ENCODE peak calls at places on chromosomes 1 and 21, in six cellular contexts. K, F, H, M, E and Q are unnamed samples. For H3K4me1 and H3K27me3, the result is how much of the 10 kb centered on the place peaks cover.

GRCh38 chr1:198577444-198577843 is 37.0 kb upstream of the ATP6V1G3 start:
- DNase-seq in K (no peak), F (no peak), H (no peak), M (peak), E (no peak), Q (no peak)

GRCh38 chr21:43006874-43007208 is 32.5 kb downstream of the PKNOX1 start:
- DNase-seq in K (no peak), F (no peak), H (no peak), M (no peak), E (no peak), Q (no peak)

GRCh38 chr1:162391790-162392563 is 10.4 kb downstream of the C1orf226 start:
- DNase-seq in K (no peak), F (peak), H (no peak), M (peak), E (peak), Q (no peak)

GRCh38 chr21:41366522-41367151 is 4.8 kb downstream of the MX2 start:
- DNase-seq in K (no peak), F (peak), H (no peak), M (peak), E (no peak), Q (no peak)

GRCh38 chr1:177809844-177810243 is 160.0 kb downstream of the SEC16B start:
- DNase-seq in K (no peak), F (no peak), H (no peak), M (peak), E (no peak), Q (no peak)

GRCh38 chr1:35486858-35487408 is 70.3 kb downstream of the KIAA0319L start:
- DNase-seq in K (no peak), F (no peak), H (no peak), M (no peak), E (no peak), Q (no peak)

GRCh38 chr1:192958350-192958749 is 100.8 kb downstream of the UCHL5 start:
- DNase-seq in K (no peak), F (no peak), H (no peak), M (no peak), E (no peak), Q (no peak)

GRCh38 chr21:45957986-45958610 is 23.5 kb upstream of the COL6A1 start:
- DNase-seq in K (peak), F (no peak), H (no peak), M (peak), E (no peak), Q (peak)

GRCh38 chr1:184191181-184191601 is 139.7 kb downstream of the TSEN15 start:
- DNase-seq in K (peak), F (peak), H (peak), M (peak), E (no peak), Q (no peak)

GRCh38 chr1:114349891-114350605 is 161.0 kb downstream of the TRIM33 start:
- DNase-seq in K (no peak), F (no peak), H (no peak), M (no peak), E (no peak), Q (no peak)

GRCh38 chr1:153599847-153600246 is 13.1 kb downstream of the S100A16 start:
- DNase-seq in K (no peak), F (no peak), H (no peak), M (no peak), E (no peak), Q (no peak)

GRCh38 chr1:184568148-184568547 is 181.3 kb downstream of the C1orf21 start:
- DNase-seq in K (no peak), F (no peak), H (no peak), M (no peak), E (no peak), Q (no peak)

GRCh38 chr1:181743878-181744312 is 260.6 kb downstream of the CACNA1E start:
- DNase-seq in K (peak), F (no peak), H (no peak), M (no peak), E (no peak), Q (no peak)

GRCh38 chr1:3204725-3205124 is 135.7 kb downstream of the PRDM16 start:
- DNase-seq in K (no peak), F (no peak), H (no peak), M (no peak), E (no peak), Q (no peak)

GRCh38 chr21:44074315-44074958 is 32.8 kb upstream of the PWP2 start:
- DNase-seq in K (no peak), F (no peak), H (no peak), M (no peak), E (no peak), Q (no peak)

GRCh38 chr1:111733996-111734369 is 5.2 kb downstream of the INKA2 start:
- DNase-seq in K (no peak), F (no peak), H (no peak), M (no peak), E (no peak), Q (no peak)

GRCh38 chr1:182662121-182662890 is 22.1 kb downstream of the RGS8 start:
- DNase-seq in K (no peak), F (no peak), H (no peak), M (no peak), E (no peak), Q (no peak)

GRCh38 chr1:30686236-30686635 is 37.1 kb downstream of the MATN1 start:
- DNase-seq in K (no peak), F (no peak), H (no peak), M (no peak), E (no peak), Q (no peak)

GRCh38 chr1:22563671-22564612 is 653 bp downstream of the EPHA8 start:
- DNase-seq in K (no peak), F (no peak), H (no peak), M (no peak), E (no peak), Q (no peak)

DNA sequence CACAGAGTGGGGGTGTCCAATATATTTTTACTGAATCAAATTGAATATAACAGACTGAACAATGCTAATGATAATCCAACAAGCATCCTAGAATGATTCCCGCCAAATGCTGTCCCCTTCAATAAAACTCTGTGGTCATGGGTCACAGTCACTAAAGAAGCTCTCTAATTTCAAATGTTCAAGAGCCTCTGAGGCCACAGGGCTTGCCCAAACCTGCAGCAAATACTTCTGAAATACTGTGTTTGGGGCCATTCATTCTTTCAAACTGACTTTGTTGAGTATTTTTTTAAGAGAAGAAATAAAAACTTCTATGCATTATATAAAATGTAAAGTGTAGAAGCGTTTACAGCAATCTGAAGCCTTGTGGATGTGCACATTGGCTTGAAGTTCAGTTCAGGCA is 7.6 kb upstream of the BEND5 start:
- DNase-seq in K (no peak), F (no peak), H (no peak), M (no peak), E (no peak), Q (no peak)
- H3K4me1 ChIP-seq in K (under half), F (under half), H (under half), M (under half), E (under half), Q (under half)

GRCh38 chr1:44605904-44606615 is 68.2 kb downstream of the TMEM53 start:
- DNase-seq in K (no peak), F (no peak), H (no peak), M (no peak), E (no peak), Q (no peak)

GRCh38 chr1:44604167-44604955 is 69.9 kb downstream of the TMEM53 start:
- DNase-seq in K (no peak), F (no peak), H (no peak), M (no peak), E (no peak), Q (no peak)

GRCh38 chr1:44602675-44603610 is 71.3 kb downstream of the TMEM53 start:
- DNase-seq in K (no peak), F (no peak), H (no peak), M (no peak), E (no peak), Q (no peak)

GRCh38 chr1:44606701-44607281 is 67.5 kb downstream of the TMEM53 start:
- DNase-seq in K (no peak), F (no peak), H (no peak), M (no peak), E (no peak), Q (no peak)

DNA sequence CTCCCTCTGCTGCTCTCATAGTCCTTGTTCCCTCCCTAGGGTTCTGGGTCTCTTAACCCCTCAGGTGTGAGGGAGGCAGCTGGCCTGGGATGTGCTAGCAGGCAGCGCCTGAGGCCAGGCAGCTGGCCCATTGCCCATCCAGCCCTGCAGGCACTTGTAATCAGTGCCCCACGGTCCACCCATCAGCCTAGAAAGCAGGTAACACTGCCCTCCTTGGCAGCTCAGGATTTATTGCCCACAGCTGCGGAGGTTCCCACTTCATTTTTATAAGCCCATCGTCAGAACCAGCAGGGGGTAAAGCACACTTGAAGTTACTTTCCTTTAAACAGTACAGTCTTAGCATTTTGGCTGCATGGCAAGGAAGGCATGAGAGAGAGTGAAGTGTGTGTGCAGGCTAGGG is 70.6 kb downstream of the TMEM53 start:
- DNase-seq in K (no peak), F (no peak), H (no peak), M (no peak), E (no peak), Q (no peak)
- H3K27me3 ChIP-seq in K (under half), F (under half), H (under half), M (half or more), E (under half), Q (under half)

DNA sequence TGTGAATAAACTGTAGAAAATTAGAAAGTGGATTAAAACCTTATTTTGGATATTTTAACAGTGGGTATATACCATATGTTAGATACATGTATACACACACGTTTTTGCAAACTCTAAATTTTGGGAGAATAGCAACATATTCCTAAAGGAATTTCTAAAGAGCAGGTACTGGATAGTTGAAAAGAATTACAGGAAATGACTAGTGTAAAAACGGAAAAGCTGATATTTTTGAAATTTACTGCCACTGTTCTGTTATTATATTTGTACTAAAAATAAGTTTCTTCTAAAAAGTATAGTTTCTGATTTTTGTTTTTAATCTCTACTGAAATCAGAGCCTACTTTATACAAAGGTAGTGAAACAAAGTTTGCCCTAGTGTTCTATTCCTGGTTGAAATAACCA is 114.1 kb downstream of the HS2ST1 start:
- DNase-seq in K (no peak), F (no peak), H (no peak), M (no peak), E (peak), Q (no peak)
- H3K4me1 ChIP-seq in K (under half), F (under half), H (under half), M (under half), E (under half), Q (under half)

GRCh38 chr1:36515315-36516138 is 32.8 kb upstream of the CSF3R start:
- DNase-seq in K (no peak), F (no peak), H (no peak), M (no peak), E (no peak), Q (no peak)

GRCh38 chr1:36514501-36514900 is 31.8 kb upstream of the CSF3R start:
- DNase-seq in K (no peak), F (no peak), H (no peak), M (no peak), E (no peak), Q (no peak)

GRCh38 chr1:36517019-36517387 is 34.3 kb upstream of the CSF3R start:
- DNase-seq in K (no peak), F (no peak), H (no peak), M (no peak), E (no peak), Q (no peak)

GRCh38 chr1:36517415-36517814 is 34.7 kb upstream of the CSF3R start:
- DNase-seq in K (no peak), F (no peak), H (no peak), M (no peak), E (no peak), Q (no peak)

DNA sequence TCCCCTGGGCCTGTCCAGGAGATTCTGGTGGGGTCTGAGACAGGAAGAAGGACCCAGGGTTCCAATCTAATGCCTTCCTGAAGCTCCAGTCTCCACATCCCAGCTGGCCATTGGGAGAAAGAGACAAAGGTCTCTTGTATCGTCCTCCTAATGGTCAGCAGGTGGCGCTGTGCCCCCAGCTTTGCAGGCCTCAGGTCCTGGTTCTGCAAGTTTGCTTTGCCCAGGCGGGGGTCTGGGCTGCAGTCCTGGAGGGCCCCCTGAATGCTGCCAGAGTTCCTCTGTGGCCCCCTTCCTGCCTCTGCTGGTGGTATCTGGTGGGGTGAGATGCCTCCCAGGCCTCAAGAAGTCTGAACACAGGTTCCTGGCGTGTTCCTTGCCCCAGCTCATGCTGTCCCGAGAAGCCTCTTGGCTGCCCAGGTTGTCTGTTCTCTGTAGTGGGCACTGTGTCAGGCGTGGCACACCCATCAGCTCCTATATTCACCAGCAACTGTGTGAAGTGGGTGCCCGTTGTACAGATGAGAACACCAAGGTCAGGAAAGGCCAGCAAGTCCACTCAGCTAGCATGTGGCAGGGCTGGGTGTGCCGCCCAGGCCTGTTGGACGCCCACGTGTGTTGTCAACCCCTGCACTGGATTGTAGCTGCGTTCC is 33.8 kb upstream of the CSF3R start:
- DNase-seq in K (no peak), F (peak), H (peak), M (peak), E (peak), Q (no peak)
- H3K27me3 ChIP-seq in K (under half), F (under half), H (under half), M (under half), E (under half), Q (under half)

DNA sequence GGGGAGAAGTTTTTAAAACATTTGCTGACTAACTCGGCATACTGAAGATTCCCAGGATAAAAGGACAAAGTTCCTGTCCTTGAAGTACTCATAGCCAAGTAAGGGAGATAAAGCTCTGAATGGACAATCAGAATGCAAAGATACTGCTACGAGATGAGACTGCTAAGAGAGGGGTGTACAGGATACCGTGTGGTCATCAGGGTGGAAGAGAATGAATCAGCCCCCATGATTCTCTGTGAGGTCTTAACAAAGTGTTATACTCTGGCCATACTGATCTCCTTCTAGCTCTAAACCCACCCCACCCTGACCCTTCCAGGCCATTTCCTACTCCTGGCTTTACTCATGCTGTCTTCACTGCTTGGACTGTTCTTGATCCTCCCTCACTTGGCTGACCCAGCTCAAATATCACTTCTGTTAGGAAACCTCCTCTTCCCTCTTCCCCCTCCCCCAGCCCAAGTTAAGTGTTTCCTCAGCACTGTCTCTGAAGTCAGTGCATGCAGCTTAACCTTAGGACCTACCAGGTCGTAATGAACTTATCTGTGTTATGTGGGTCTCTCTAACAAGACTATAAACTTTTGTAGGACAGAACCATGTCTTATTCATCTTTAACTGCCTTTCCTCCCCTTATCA is 15.8 kb upstream of the MAGOH start:
- DNase-seq in K (no peak), F (no peak), H (no peak), M (peak), E (no peak), Q (no peak)
- H3K4me1 ChIP-seq in K (under half), F (under half), H (under half), M (under half), E (under half), Q (under half)

DNA sequence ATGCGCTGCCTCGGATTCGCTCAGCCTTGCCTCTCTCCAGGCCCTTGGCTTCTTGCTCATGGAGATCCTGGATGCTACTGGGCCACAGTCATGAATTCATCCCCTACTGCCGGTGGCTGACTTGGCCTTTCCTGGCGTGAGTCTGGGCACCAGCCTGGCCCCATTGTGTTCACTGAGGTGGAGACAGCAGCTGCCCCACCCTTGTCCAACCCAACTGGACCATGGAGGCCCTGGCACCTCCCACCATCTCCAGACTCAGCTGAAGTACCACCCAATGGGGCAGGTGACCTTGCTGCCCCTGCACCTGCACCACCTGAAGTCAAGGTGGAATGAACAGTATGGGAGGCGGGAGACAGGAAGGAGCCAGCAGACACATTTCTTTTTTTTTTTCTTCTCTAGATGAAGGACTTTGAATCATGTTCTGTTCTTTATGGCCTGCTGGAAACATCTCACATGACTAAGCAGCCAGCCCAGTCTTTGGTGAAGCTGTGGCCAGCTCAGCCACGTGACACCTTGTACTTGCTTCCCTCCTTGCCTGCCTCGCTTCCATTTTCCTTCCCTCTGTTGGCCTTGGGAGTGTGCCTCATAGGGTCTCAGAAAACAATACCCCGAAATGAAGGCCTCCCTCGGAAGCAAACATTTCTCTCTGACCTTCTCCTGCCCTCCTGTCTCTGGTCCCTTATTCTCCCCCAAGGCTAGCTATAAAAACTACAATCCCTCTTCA is 3.8 kb upstream of the SLC30A2 start:
- DNase-seq in K (no peak), F (no peak), H (no peak), M (peak), E (no peak), Q (no peak)
- H3K27me3 ChIP-seq in K (under half), F (under half), H (half or more), M (half or more), E (half or more), Q (under half)

DNA sequence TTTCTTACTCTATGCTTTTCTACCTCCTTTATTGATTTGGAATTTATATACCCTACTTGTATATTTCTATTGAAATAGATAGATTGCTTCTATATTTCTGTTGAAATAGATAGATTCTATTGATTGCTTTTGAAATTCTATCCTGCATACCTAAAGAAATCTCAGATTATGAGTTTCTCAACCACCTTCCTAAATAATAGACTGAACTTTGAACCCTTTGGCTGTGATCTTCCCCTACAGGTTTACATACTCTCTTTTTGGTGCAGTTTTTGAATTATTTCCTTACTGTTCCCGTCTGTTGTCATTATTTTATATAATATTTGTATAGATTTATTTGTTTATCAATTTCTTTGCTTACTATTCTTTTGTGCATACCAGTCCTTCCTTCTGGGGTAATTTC is 20.4 kb upstream of the CSF3R start:
- DNase-seq in K (no peak), F (no peak), H (no peak), M (no peak), E (no peak), Q (no peak)
- H3K4me1 ChIP-seq in K (under half), F (under half), H (under half), M (under half), E (under half), Q (under half)

DNA sequence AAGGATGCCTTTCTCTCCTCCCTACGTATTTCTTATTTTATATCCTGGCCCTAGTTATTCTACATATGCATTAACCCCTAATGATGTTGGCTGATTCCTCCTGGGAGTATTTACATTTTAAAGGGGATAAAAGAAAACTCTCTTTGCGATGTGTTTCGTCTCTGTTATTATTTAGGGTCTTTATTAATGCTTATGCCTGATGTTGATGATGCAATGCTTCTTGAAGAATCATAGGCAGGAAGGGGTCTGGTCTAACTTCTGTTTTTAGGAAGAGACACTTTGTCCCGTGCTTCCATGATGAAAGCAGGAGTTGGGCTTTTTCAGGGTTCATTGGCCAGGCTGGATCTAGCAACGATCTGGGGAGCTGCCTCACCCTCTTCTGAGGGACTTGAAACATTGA is 761 bp upstream of the NPHS2 start:
- DNase-seq in K (no peak), F (no peak), H (no peak), M (no peak), E (no peak), Q (no peak)
- H3K27me3 ChIP-seq in K (under half), F (under half), H (half or more), M (under half), E (under half), Q (under half)